ENCODE peak calls at places on chromosomes 5 and 9, in five cellular contexts. O is activated CD4-positive, alpha-beta T cell treated with anti-CD3 and anti-CD28 coated beads, Interleukin-2, amount 50 U/mL, for 48 hours; B is kidney epithelial cell; Q is naive thymus-derived CD8-positive, alpha-beta T cell; I is RPMI8226. R is an unnamed sample.

GRCh38 chr9:37540634-37541033 is 35.5 kb downstream of the FBXO10 start:
- DNase-seq in O (no peak), B (no peak), Q (no peak), I (no peak), R (no peak)

GRCh38 chr5:2751592-2752021 is at the start of gene IRX2:
- DNase-seq in O (no peak), B (peak; percentile 21), Q (no peak), I (no peak), R (peak; percentile 95)

GRCh38 chr9:12933957-12934356 is 159.1 kb downstream of the LURAP1L start:
- DNase-seq in O (no peak), B (peak; percentile 32), Q (no peak), I (no peak), R (no peak)

GRCh38 chr9:36191290-36191645 is 547 bp downstream of the CLTA start:
- DNase-seq in O (peak; percentile 53), B (no peak), Q (peak; percentile 27), I (peak; percentile 50), R (peak; percentile 42)

GRCh38 chr9:4144869-4145268 is 155.0 kb downstream of the GLIS3 start:
- DNase-seq in O (no peak), B (no peak), Q (no peak), I (no peak), R (no peak)

GRCh38 chr9:69611221-69611620 is 61.0 kb downstream of the APBA1 start:
- DNase-seq in O (no peak), B (no peak), Q (no peak), I (no peak), R (no peak)

GRCh38 chr5:169873642-169874041 is 106.7 kb downstream of the INSYN2B start:
- DNase-seq in O (no peak), B (no peak), Q (no peak), I (no peak), R (no peak)

GRCh38 chr9:33346564-33346963 is 55.8 kb downstream of the AQP7 start:
- DNase-seq in O (no peak), B (no peak), Q (no peak), I (no peak), R (no peak)

GRCh38 chr9:77514886-77515711 is 133.0 kb downstream of the GNA14 start:
- DNase-seq in O (no peak), B (no peak), Q (no peak), I (no peak), R (no peak)

GRCh38 chr9:121607434-121608248 is 43.8 kb upstream of the DAB2IP start:
- DNase-seq in O (no peak), B (no peak), Q (no peak), I (no peak), R (peak; percentile 38)

GRCh38 chr5:55570026-55570425 is 35.3 kb upstream of the PLPP1 start:
- DNase-seq in O (no peak), B (no peak), Q (no peak), I (no peak), R (no peak)

GRCh38 chr9:73575071-73575470 is 423.4 kb downstream of the ANXA1 start:
- DNase-seq in O (no peak), B (no peak), Q (no peak), I (no peak), R (no peak)

GRCh38 chr5:118554241-118554640 is 434.1 kb downstream of the DTWD2 start:
- DNase-seq in O (no peak), B (no peak), Q (no peak), I (no peak), R (no peak)

GRCh38 chr5:144033481-144033880 is 137.0 kb downstream of the YIPF5 start:
- DNase-seq in O (no peak), B (no peak), Q (no peak), I (no peak), R (no peak)

GRCh38 chr9:112112941-112113399 is 62.1 kb downstream of the SUSD1 start:
- DNase-seq in O (peak; percentile 19), B (peak; percentile 58), Q (peak; percentile 9), I (no peak), R (peak; percentile 61)

GRCh38 chr5:155368490-155368889 is 354.9 kb downstream of the KIF4B start:
- DNase-seq in O (no peak), B (no peak), Q (no peak), I (no peak), R (no peak)

GRCh38 chr9:92728831-92729734 is 35.5 kb downstream of the BICD2 start:
- DNase-seq in O (no peak), B (no peak), Q (no peak), I (peak; percentile 23), R (no peak)

GRCh38 chr9:13361076-13361475 is 81.6 kb upstream of the MPDZ start:
- DNase-seq in O (no peak), B (no peak), Q (no peak), I (no peak), R (no peak)

GRCh38 chr5:151740958-151741373 is 17.5 kb downstream of the ATOX1 start:
- DNase-seq in O (no peak), B (peak; percentile 43), Q (no peak), I (no peak), R (no peak)

GRCh38 chr5:107040907-107041306 is 629.8 kb downstream of the EFNA5 start:
- DNase-seq in O (no peak), B (no peak), Q (no peak), I (no peak), R (no peak)

GRCh38 chr5:137040641-137041340 is 458.3 kb downstream of the SPOCK1 start:
- DNase-seq in O (no peak), B (no peak), Q (no peak), I (no peak), R (no peak)

GRCh38 chr9:69186841-69187611 is 12.9 kb downstream of the TJP2 start:
- DNase-seq in O (no peak), B (no peak), Q (no peak), I (no peak), R (no peak)

GRCh38 chr9:68979538-68980314 is 34.2 kb downstream of the PRKACG start:
- DNase-seq in O (peak; percentile 41), B (no peak), Q (no peak), I (no peak), R (no peak)

GRCh38 chr5:56670916-56671315 is 144.4 kb upstream of the MAP3K1 start:
- DNase-seq in O (no peak), B (no peak), Q (no peak), I (no peak), R (no peak)

GRCh38 chr5:154583545-154584168 is 105.6 kb upstream of the HAND1 start:
- DNase-seq in O (no peak), B (no peak), Q (no peak), I (no peak), R (no peak)

GRCh38 chr9:34690983-34691382 is at the start of gene CCL19:
- DNase-seq in O (no peak), B (no peak), Q (no peak), I (no peak), R (no peak)

GRCh38 chr5:161446655-161447054 is 99.9 kb downstream of the GABRB2 start:
- DNase-seq in O (no peak), B (no peak), Q (no peak), I (no peak), R (no peak)

GRCh38 chr9:83986765-83987401 is 6.3 kb downstream of the RMI1 start:
- DNase-seq in O (peak; percentile 37), B (no peak), Q (no peak), I (no peak), R (peak; percentile 20)

GRCh38 chr5:59169768-59170150 is 586.9 kb downstream of the RAB3C start:
- DNase-seq in O (no peak), B (no peak), Q (no peak), I (no peak), R (no peak)

GRCh38 chr5:19235101-19235584 is 752.9 kb downstream of the CDH18 start:
- DNase-seq in O (no peak), B (no peak), Q (no peak), I (no peak), R (no peak)

GRCh38 chr5:145294321-145294720 is 540.8 kb downstream of the PRELID2 start:
- DNase-seq in O (no peak), B (no peak), Q (no peak), I (no peak), R (no peak)